ENCODE peak calls at places on chromosomes 2 and 18, in seven cellular contexts. One of them, this sample, is unnamed.
A peak's percentile ranks its signal among the peaks of the same experiment; 100 is the strongest.

GRCh38 chr2:219835493-219835892 is 208.1 kb downstream of the SLC4A3 start:
- DNase-seq in gastrocnemius medialis: no peak
- DNase-seq in psoas muscle: no peak
- DNase-seq in HepG2: no peak
- DNase-seq in lower lobe of right lung: no peak
- DNase-seq in neural progenitor cell: no peak
- DNase-seq in sigmoid colon: no peak
- DNase-seq in this sample: no peak

GRCh38 chr18:48656582-48656981 is 117.8 kb downstream of the CTIF start:
- DNase-seq in gastrocnemius medialis: no peak
- DNase-seq in psoas muscle: no peak
- DNase-seq in HepG2: no peak
- DNase-seq in lower lobe of right lung: no peak
- DNase-seq in neural progenitor cell: peak; percentile 42
- DNase-seq in sigmoid colon: peak; percentile 41
- DNase-seq in this sample: peak; percentile 39

GRCh38 chr2:160928854-160929301 is 231.3 kb upstream of the TANK start:
- DNase-seq in gastrocnemius medialis: no peak
- DNase-seq in psoas muscle: no peak
- DNase-seq in HepG2: peak; percentile 91
- DNase-seq in lower lobe of right lung: no peak
- DNase-seq in neural progenitor cell: no peak
- DNase-seq in sigmoid colon: no peak
- DNase-seq in this sample: peak; percentile 98

GRCh38 chr2:2318949-2319348 is 12.1 kb downstream of the MYT1L start:
- DNase-seq in gastrocnemius medialis: no peak
- DNase-seq in psoas muscle: no peak
- DNase-seq in HepG2: no peak
- DNase-seq in lower lobe of right lung: no peak
- DNase-seq in neural progenitor cell: no peak
- DNase-seq in sigmoid colon: no peak
- DNase-seq in this sample: no peak

GRCh38 chr2:230849633-230850357 is 14.9 kb upstream of the ITM2C start:
- DNase-seq in gastrocnemius medialis: no peak
- DNase-seq in psoas muscle: peak; percentile 63
- DNase-seq in HepG2: peak; percentile 40
- DNase-seq in lower lobe of right lung: peak; percentile 76
- DNase-seq in neural progenitor cell: peak; percentile 77
- DNase-seq in sigmoid colon: no peak
- DNase-seq in this sample: no peak

GRCh38 chr2:155412599-155412998 is 714.1 kb downstream of the KCNJ3 start:
- DNase-seq in gastrocnemius medialis: no peak
- DNase-seq in psoas muscle: no peak
- DNase-seq in HepG2: no peak
- DNase-seq in lower lobe of right lung: no peak
- DNase-seq in neural progenitor cell: no peak
- DNase-seq in sigmoid colon: no peak
- DNase-seq in this sample: no peak

GRCh38 chr2:167489307-167489706 is 601.0 kb downstream of the XIRP2 start:
- DNase-seq in gastrocnemius medialis: no peak
- DNase-seq in psoas muscle: no peak
- DNase-seq in HepG2: no peak
- DNase-seq in lower lobe of right lung: no peak
- DNase-seq in neural progenitor cell: no peak
- DNase-seq in sigmoid colon: no peak
- DNase-seq in this sample: no peak

GRCh38 chr18:75551071-75551470 is 123.6 kb upstream of the SMIM21 start:
- DNase-seq in gastrocnemius medialis: no peak
- DNase-seq in psoas muscle: no peak
- DNase-seq in HepG2: no peak
- DNase-seq in lower lobe of right lung: no peak
- DNase-seq in neural progenitor cell: no peak
- DNase-seq in sigmoid colon: no peak
- DNase-seq in this sample: no peak

GRCh38 chr2:72083751-72084583 is 63.7 kb downstream of the CYP26B1 start:
- DNase-seq in gastrocnemius medialis: no peak
- DNase-seq in psoas muscle: no peak
- DNase-seq in HepG2: no peak
- DNase-seq in lower lobe of right lung: no peak
- DNase-seq in neural progenitor cell: no peak
- DNase-seq in sigmoid colon: no peak
- DNase-seq in this sample: no peak

GRCh38 chr2:46645681-46646162 is 166.4 kb downstream of the TMEM247 start:
- DNase-seq in gastrocnemius medialis: peak; percentile 23
- DNase-seq in psoas muscle: no peak
- DNase-seq in HepG2: no peak
- DNase-seq in lower lobe of right lung: no peak
- DNase-seq in neural progenitor cell: no peak
- DNase-seq in sigmoid colon: peak; percentile 76
- DNase-seq in this sample: peak; percentile 95

GRCh38 chr2:232886632-232887031 is 16.6 kb downstream of the SNORC start:
- DNase-seq in gastrocnemius medialis: no peak
- DNase-seq in psoas muscle: no peak
- DNase-seq in HepG2: no peak
- DNase-seq in lower lobe of right lung: no peak
- DNase-seq in neural progenitor cell: no peak
- DNase-seq in sigmoid colon: no peak
- DNase-seq in this sample: no peak

GRCh38 chr2:165891943-165892342 is 61.6 kb downstream of the TTC21B start:
- DNase-seq in gastrocnemius medialis: no peak
- DNase-seq in psoas muscle: no peak
- DNase-seq in HepG2: no peak
- DNase-seq in lower lobe of right lung: no peak
- DNase-seq in neural progenitor cell: no peak
- DNase-seq in sigmoid colon: no peak
- DNase-seq in this sample: no peak

GRCh38 chr2:203804766-203805484 is 62.6 kb upstream of the CTLA4 start:
- DNase-seq in gastrocnemius medialis: no peak
- DNase-seq in psoas muscle: no peak
- DNase-seq in HepG2: no peak
- DNase-seq in lower lobe of right lung: no peak
- DNase-seq in neural progenitor cell: no peak
- DNase-seq in sigmoid colon: no peak
- DNase-seq in this sample: peak; percentile 49

GRCh38 chr2:137888845-137889244 is 75.4 kb upstream of the HNMT start:
- DNase-seq in gastrocnemius medialis: no peak
- DNase-seq in psoas muscle: no peak
- DNase-seq in HepG2: peak; percentile 63
- DNase-seq in lower lobe of right lung: peak; percentile 49
- DNase-seq in neural progenitor cell: peak; percentile 67
- DNase-seq in sigmoid colon: no peak
- DNase-seq in this sample: no peak

GRCh38 chr2:202643012-202643858 is 8.5 kb downstream of the FAM117B start:
- DNase-seq in gastrocnemius medialis: no peak
- DNase-seq in psoas muscle: no peak
- DNase-seq in HepG2: no peak
- DNase-seq in lower lobe of right lung: no peak
- DNase-seq in neural progenitor cell: no peak
- DNase-seq in sigmoid colon: no peak
- DNase-seq in this sample: no peak

GRCh38 chr2:49480520-49480919 is 326.2 kb upstream of the FSHR start:
- DNase-seq in gastrocnemius medialis: no peak
- DNase-seq in psoas muscle: no peak
- DNase-seq in HepG2: no peak
- DNase-seq in lower lobe of right lung: no peak
- DNase-seq in neural progenitor cell: no peak
- DNase-seq in sigmoid colon: no peak
- DNase-seq in this sample: no peak

GRCh38 chr2:37873229-37873628 is 51.9 kb upstream of the RMDN2 start:
- DNase-seq in gastrocnemius medialis: no peak
- DNase-seq in psoas muscle: no peak
- DNase-seq in HepG2: no peak
- DNase-seq in lower lobe of right lung: no peak
- DNase-seq in neural progenitor cell: no peak
- DNase-seq in sigmoid colon: no peak
- DNase-seq in this sample: no peak

GRCh38 chr2:155035246-155035645 is 336.8 kb downstream of the KCNJ3 start:
- DNase-seq in gastrocnemius medialis: no peak
- DNase-seq in psoas muscle: no peak
- DNase-seq in HepG2: no peak
- DNase-seq in lower lobe of right lung: no peak
- DNase-seq in neural progenitor cell: no peak
- DNase-seq in sigmoid colon: no peak
- DNase-seq in this sample: no peak

DNA sequence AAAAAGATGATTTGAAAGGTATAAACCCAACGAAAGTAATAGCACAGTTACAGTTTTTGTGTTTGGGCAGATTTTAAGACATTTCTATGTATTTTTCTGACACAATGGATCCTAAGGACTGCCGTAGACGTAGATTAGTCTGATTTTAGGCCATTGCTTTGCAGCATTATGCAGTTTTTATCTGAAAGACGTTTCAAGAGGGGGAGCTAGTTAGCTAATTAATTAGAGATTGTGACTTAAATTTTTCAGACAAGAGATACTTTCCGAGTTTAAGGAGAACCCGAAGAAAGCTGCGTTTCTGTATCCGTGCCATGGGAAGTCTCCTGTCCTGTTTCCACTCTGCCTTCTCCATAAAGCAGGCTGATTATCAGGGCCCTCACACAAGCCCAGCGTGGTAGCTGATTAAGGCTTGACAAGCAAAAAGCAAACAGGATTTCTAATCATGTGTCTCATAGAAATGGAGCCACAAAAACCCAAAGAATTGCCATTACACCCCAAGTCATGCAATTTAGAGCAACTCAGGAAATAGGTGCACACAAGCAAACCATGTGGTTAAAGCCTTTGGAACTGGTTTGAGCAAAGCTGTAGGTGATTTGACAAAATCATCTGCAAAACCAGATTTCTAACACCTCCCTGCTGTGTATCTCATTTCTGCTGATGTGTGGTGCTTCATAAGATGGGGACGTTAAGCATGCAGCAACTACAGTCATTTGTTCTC is 808.1 kb downstream of the RNF144A start:
- DNase-seq in gastrocnemius medialis: no peak
- DNase-seq in psoas muscle: no peak
- DNase-seq in HepG2: no peak
- DNase-seq in lower lobe of right lung: no peak
- DNase-seq in neural progenitor cell: peak; percentile 46
- DNase-seq in sigmoid colon: no peak
- DNase-seq in this sample: peak; percentile 39
- TF ChIP-seq CTCF in gastrocnemius medialis: no peak
- TF ChIP-seq CTCF in psoas muscle: no peak
- TF ChIP-seq CTCF in HepG2: no peak
- TF ChIP-seq CTCF in lower lobe of right lung: peak; percentile 15
- TF ChIP-seq CTCF in neural progenitor cell: no peak
- TF ChIP-seq CTCF in sigmoid colon: no peak
- TF ChIP-seq CTCF in this sample: peak; percentile 18

DNA sequence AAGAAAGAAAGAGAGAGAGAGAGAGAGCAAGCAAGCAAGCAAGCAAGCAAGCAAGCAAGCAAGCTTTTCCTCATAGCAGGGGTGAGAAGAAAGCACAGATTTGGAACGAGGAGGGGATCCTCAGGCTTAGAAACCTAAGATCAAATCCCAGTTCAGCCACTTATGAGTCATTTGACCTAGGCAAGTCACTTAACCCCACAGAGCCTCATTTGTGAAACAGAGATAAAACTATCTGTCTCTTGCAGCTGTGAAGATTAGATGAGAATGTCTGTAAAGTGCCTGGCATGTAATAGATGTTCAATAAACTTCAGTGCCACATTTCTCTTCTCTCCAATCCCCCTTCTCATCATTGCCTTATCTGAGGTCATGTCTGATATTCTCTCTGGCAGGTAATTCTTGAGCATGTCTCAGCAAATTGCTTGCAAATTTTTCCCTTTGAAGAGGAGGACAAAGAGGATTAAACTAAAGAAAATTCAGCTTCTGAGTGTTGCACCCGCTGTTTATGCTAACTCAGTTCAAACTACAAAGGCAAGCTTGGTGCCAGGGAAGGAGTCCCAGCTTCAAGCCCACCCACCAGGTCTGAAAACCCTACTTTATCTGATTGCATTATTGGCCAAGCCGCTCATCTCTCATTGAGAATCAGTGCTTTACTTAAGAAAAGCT is 20.3 kb downstream of the ALK start:
- DNase-seq in gastrocnemius medialis: no peak
- DNase-seq in psoas muscle: no peak
- DNase-seq in HepG2: no peak
- DNase-seq in lower lobe of right lung: no peak
- DNase-seq in neural progenitor cell: peak; percentile 18
- DNase-seq in sigmoid colon: no peak
- DNase-seq in this sample: no peak
- H3K4me3 ChIP-seq in gastrocnemius medialis: no peak overlapping the region
- H3K4me3 ChIP-seq in psoas muscle: no peak overlapping the region
- H3K4me3 ChIP-seq in HepG2: no peak overlapping the region
- H3K4me3 ChIP-seq in lower lobe of right lung: no peak overlapping the region
- H3K4me3 ChIP-seq in neural progenitor cell: no peak overlapping the region
- H3K4me3 ChIP-seq in sigmoid colon: no peak overlapping the region
- H3K4me3 ChIP-seq in this sample: no peak overlapping the region

GRCh38 chr2:157592983-157593382 is 35.7 kb downstream of the ACVR1C start:
- DNase-seq in gastrocnemius medialis: no peak
- DNase-seq in psoas muscle: no peak
- DNase-seq in HepG2: peak; percentile 4
- DNase-seq in lower lobe of right lung: no peak
- DNase-seq in neural progenitor cell: no peak
- DNase-seq in sigmoid colon: no peak
- DNase-seq in this sample: peak; percentile 38
- TF ChIP-seq CTCF in gastrocnemius medialis: no peak
- TF ChIP-seq CTCF in psoas muscle: no peak
- TF ChIP-seq CTCF in HepG2: no peak
- TF ChIP-seq CTCF in lower lobe of right lung: no peak
- TF ChIP-seq CTCF in neural progenitor cell: peak; percentile 20
- TF ChIP-seq CTCF in sigmoid colon: no peak
- TF ChIP-seq CTCF in this sample: peak; percentile 45

GRCh38 chr18:77065221-77065981 is 67.2 kb downstream of the MBP start:
- DNase-seq in gastrocnemius medialis: peak; percentile 58
- DNase-seq in psoas muscle: peak; percentile 79
- DNase-seq in HepG2: no peak
- DNase-seq in lower lobe of right lung: peak; percentile 86
- DNase-seq in neural progenitor cell: no peak
- DNase-seq in sigmoid colon: no peak
- DNase-seq in this sample: peak; percentile 92

GRCh38 chr18:77062518-77063003 is 70.0 kb downstream of the MBP start:
- DNase-seq in gastrocnemius medialis: no peak
- DNase-seq in psoas muscle: no peak
- DNase-seq in HepG2: no peak
- DNase-seq in lower lobe of right lung: no peak
- DNase-seq in neural progenitor cell: no peak
- DNase-seq in sigmoid colon: no peak
- DNase-seq in this sample: peak; percentile 43

GRCh38 chr18:77061291-77061945 is 71.2 kb downstream of the MBP start:
- DNase-seq in gastrocnemius medialis: no peak
- DNase-seq in psoas muscle: no peak
- DNase-seq in HepG2: no peak
- DNase-seq in lower lobe of right lung: no peak
- DNase-seq in neural progenitor cell: no peak
- DNase-seq in sigmoid colon: no peak
- DNase-seq in this sample: no peak

GRCh38 chr18:77061946-77062517 is 70.6 kb downstream of the MBP start:
- DNase-seq in gastrocnemius medialis: peak; percentile 53
- DNase-seq in psoas muscle: no peak
- DNase-seq in HepG2: no peak
- DNase-seq in lower lobe of right lung: peak; percentile 67
- DNase-seq in neural progenitor cell: peak; percentile 57
- DNase-seq in sigmoid colon: no peak
- DNase-seq in this sample: no peak

DNA sequence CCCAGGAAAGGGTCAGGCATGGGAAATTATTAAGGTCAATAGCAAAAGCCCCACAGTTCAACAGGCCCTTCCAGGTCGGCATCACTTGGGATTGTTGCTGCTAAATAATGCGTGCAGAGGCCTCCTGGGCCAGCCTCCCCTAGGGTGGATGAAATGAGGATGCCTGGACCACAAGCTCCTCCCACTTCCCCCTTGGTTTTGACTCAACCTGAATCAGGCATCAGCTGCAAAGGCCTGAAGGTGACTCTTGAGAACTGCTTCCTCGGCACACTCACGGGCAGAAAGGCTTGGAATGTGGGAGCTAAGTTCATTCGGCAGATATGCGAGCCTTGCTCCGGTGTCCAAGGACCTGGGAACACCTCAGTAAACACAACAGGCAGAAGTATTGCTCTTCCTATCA is 69.3 kb downstream of the MBP start:
- DNase-seq in gastrocnemius medialis: no peak
- DNase-seq in psoas muscle: no peak
- DNase-seq in HepG2: no peak
- DNase-seq in lower lobe of right lung: peak; percentile 70
- DNase-seq in neural progenitor cell: no peak
- DNase-seq in sigmoid colon: no peak
- DNase-seq in this sample: no peak
- H3K4me3 ChIP-seq in gastrocnemius medialis: no peak overlapping the region
- H3K4me3 ChIP-seq in psoas muscle: no peak overlapping the region
- H3K4me3 ChIP-seq in HepG2: no peak overlapping the region
- H3K4me3 ChIP-seq in lower lobe of right lung: no peak overlapping the region
- H3K4me3 ChIP-seq in neural progenitor cell: no peak overlapping the region
- H3K4me3 ChIP-seq in sigmoid colon: no peak overlapping the region
- H3K4me3 ChIP-seq in this sample: no peak overlapping the region